ENCODE peak calls at places on chromosomes 3 and 15, in six cellular contexts. A is kidney glomerular epithelial cell; O is fibroblast of the aortic adventitia; F is stimulated activated naive CD8-positive, alpha-beta T cell treated with anti-CD3 and anti-CD28 coated beads, Interleukin-15, amount 100 ng/mL, for 72 hours; E is NCI-H460; Y is NCI-H524. D is an unnamed sample.

GRCh38 chr3:193829781-193830180 is 236.8 kb downstream of the OPA1 start:
- DNase-seq in A (no peak), O (no peak), F (no peak), E (no peak), Y (no peak), D (peak; percentile 38)

GRCh38 chr3:49668861-49669260 is 5.3 kb upstream of the APEH start:
- DNase-seq in A (peak; percentile 90), O (peak; percentile 36), F (no peak), E (no peak), Y (no peak), D (no peak)

GRCh38 chr3:16723994-16724393 is 118.8 kb upstream of the DAZL start:
- DNase-seq in A (no peak), O (peak; percentile 22), F (no peak), E (no peak), Y (peak; percentile 71), D (peak; percentile 47)

GRCh38 chr3:39260957-39261356 is 18.9 kb downstream of the CX3CR1 start:
- DNase-seq in A (peak; percentile 82), O (peak; percentile 84), F (peak; percentile 64), E (peak; percentile 90), Y (peak; percentile 27), D (peak; percentile 93)

GRCh38 chr15:28147827-28148226 is 48.7 kb upstream of the OCA2 start:
- DNase-seq in A (no peak), O (no peak), F (no peak), E (no peak), Y (no peak), D (no peak)

GRCh38 chr15:55526559-55527036 is 18.6 kb upstream of the DNAAF4 start:
- DNase-seq in A (peak; percentile 50), O (peak; percentile 74), F (peak; percentile 14), E (peak; percentile 41), Y (peak; percentile 31), D (peak; percentile 81)

GRCh38 chr3:132317229-132317948 is at the start of gene ACP3:
- DNase-seq in A (no peak), O (peak; percentile 96), F (no peak), E (no peak), Y (peak; percentile 4), D (peak; percentile 73)

GRCh38 chr15:40955930-40956542 is 2.8 kb downstream of the CHAC1 start:
- DNase-seq in A (no peak), O (no peak), F (no peak), E (no peak), Y (no peak), D (no peak)

GRCh38 chr3:47664519-47664918 is 85.9 kb upstream of the CSPG5 start:
- DNase-seq in A (no peak), O (no peak), F (no peak), E (peak; percentile 6), Y (peak; percentile 25), D (peak; percentile 18)

GRCh38 chr15:68704496-68705021 is 116.1 kb downstream of the ANP32A start:
- DNase-seq in A (no peak), O (peak; percentile 87), F (no peak), E (no peak), Y (peak; percentile 95), D (peak; percentile 90)

GRCh38 chr15:63041982-63042878 is at the start of gene TPM1:
- DNase-seq in A (peak; percentile 86), O (peak; percentile 91), F (peak; percentile 22), E (no peak), Y (peak; percentile 68), D (peak; percentile 94)

GRCh38 chr3:331881-332280 is 135.3 kb downstream of the CHL1 start:
- DNase-seq in A (no peak), O (no peak), F (no peak), E (no peak), Y (no peak), D (no peak)

GRCh38 chr3:66722675-66723074 is 221.9 kb upstream of the LRIG1 start:
- DNase-seq in A (peak; percentile 23), O (peak; percentile 84), F (no peak), E (no peak), Y (no peak), D (peak; percentile 60)

GRCh38 chr15:89379818-89380217 is 45.2 kb upstream of the POLG start:
- DNase-seq in A (no peak), O (no peak), F (no peak), E (no peak), Y (no peak), D (no peak)

GRCh38 chr3:196202516-196202970 is 8.7 kb downstream of the ZDHHC19 start:
- DNase-seq in A (no peak), O (peak; percentile 41), F (no peak), E (no peak), Y (no peak), D (peak; percentile 55)

GRCh38 chr3:73955671-73956070 is 330.9 kb upstream of the PDZRN3 start:
- DNase-seq in A (no peak), O (no peak), F (no peak), E (no peak), Y (no peak), D (no peak)

GRCh38 chr15:73891328-73891975 is 18.1 kb downstream of the TBC1D21 start:
- DNase-seq in A (no peak), O (no peak), F (no peak), E (no peak), Y (peak; percentile 50), D (no peak)

GRCh38 chr3:114383875-114384557 is 90.2 kb downstream of the TIGIT start:
- DNase-seq in A (peak; percentile 70), O (peak; percentile 93), F (peak; percentile 72), E (peak; percentile 57), Y (peak; percentile 68), D (peak; percentile 93)

GRCh38 chr15:44537728-44538240 is 837 bp downstream of the EIF3J start:
- DNase-seq in A (peak; percentile 63), O (peak; percentile 48), F (peak; percentile 31), E (no peak), Y (peak; percentile 39), D (peak; percentile 54)

GRCh38 chr15:81908111-81908510 is 137.7 kb downstream of the MEX3B start:
- DNase-seq in A (no peak), O (no peak), F (no peak), E (no peak), Y (no peak), D (no peak)

GRCh38 chr3:83843716-83844115 is 1115.1 kb upstream of the CADM2 start:
- DNase-seq in A (peak; percentile 70), O (no peak), F (no peak), E (no peak), Y (no peak), D (no peak)

GRCh38 chr15:39127925-39128617 is 452.8 kb upstream of the THBS1 start:
- DNase-seq in A (peak; percentile 99), O (peak; percentile 99), F (no peak), E (peak; percentile 39), Y (no peak), D (peak; percentile 98)

GRCh38 chr3:98733778-98734281 is 29.3 kb upstream of the ST3GAL6 start:
- DNase-seq in A (no peak), O (no peak), F (no peak), E (no peak), Y (peak; percentile 74), D (peak; percentile 37)

GRCh38 chr3:42711491-42712343 is 9.1 kb upstream of the HHATL start:
- DNase-seq in A (no peak), O (no peak), F (peak; percentile 4), E (no peak), Y (no peak), D (no peak)

GRCh38 chr3:15339786-15340215 is 7.4 kb upstream of the SH3BP5 start:
- DNase-seq in A (peak; percentile 61), O (peak; percentile 73), F (no peak), E (no peak), Y (no peak), D (peak; percentile 51)

GRCh38 chr3:126155280-126155640 is 25.1 kb downstream of the ALDH1L1 start:
- DNase-seq in A (no peak), O (no peak), F (no peak), E (no peak), Y (no peak), D (no peak)

GRCh38 chr3:25448750-25449684 is 21.0 kb downstream of the RARB start:
- DNase-seq in A (no peak), O (peak; percentile 73), F (no peak), E (no peak), Y (peak; percentile 74), D (peak; percentile 73)

GRCh38 chr3:4850928-4851265 is 128.3 kb upstream of the BHLHE40 start:
- DNase-seq in A (no peak), O (no peak), F (peak; percentile 57), E (no peak), Y (no peak), D (no peak)

GRCh38 chr3:135736740-135737139 is 228.8 kb upstream of the PPP2R3A start:
- DNase-seq in A (no peak), O (peak; percentile 40), F (no peak), E (no peak), Y (peak; percentile 33), D (no peak)

GRCh38 chr3:129758921-129759320 is 134.6 kb downstream of the TMCC1 start:
- DNase-seq in A (no peak), O (no peak), F (no peak), E (no peak), Y (no peak), D (peak; percentile 4)